ENCODE peak calls at places on chromosome 3, in six cellular contexts. One of them, this sample, is unnamed. For H3K36me3, the result is how much of the 10 kb centered on the place peaks cover.

GRCh38 chr3:4633078-4634004 is 140.2 kb downstream of the ITPR1 start:
- DNase-seq in GM23248: peak
- DNase-seq in CD4-positive, alpha-beta memory T cell: peak
- DNase-seq in GM23338: peak
- DNase-seq in uterus: no peak
- DNase-seq in fibroblast of lung: peak
- DNase-seq in this sample: peak

GRCh38 chr3:126342991-126343661 is 14.1 kb downstream of the KLF15 start:
- DNase-seq in GM23248: no peak
- DNase-seq in fibroblast of lung: no peak
- DNase-seq in uterus: peak
- DNase-seq in CD4-positive, alpha-beta memory T cell: no peak
- DNase-seq in GM23338: peak
- DNase-seq in this sample: no peak

GRCh38 chr3:125163739-125164601 is 48.6 kb downstream of the SLC12A8 start:
- DNase-seq in fibroblast of lung: peak
- DNase-seq in CD4-positive, alpha-beta memory T cell: no peak
- DNase-seq in GM23248: peak
- DNase-seq in GM23338: peak
- DNase-seq in uterus: no peak
- DNase-seq in this sample: peak

GRCh38 chr3:44886561-44886960 is 12.2 kb downstream of the TGM4 start:
- DNase-seq in GM23248: peak
- DNase-seq in fibroblast of lung: peak
- DNase-seq in GM23338: no peak
- DNase-seq in uterus: no peak
- DNase-seq in CD4-positive, alpha-beta memory T cell: no peak
- DNase-seq in this sample: no peak

GRCh38 chr3:73827658-73828313 is 203.0 kb upstream of the PDZRN3 start:
- DNase-seq in uterus: no peak
- DNase-seq in GM23338: no peak
- DNase-seq in GM23248: peak
- DNase-seq in fibroblast of lung: no peak
- DNase-seq in CD4-positive, alpha-beta memory T cell: no peak
- DNase-seq in this sample: peak

GRCh38 chr3:146504546-146505197 is 35.3 kb upstream of the PLSCR2 start:
- DNase-seq in CD4-positive, alpha-beta memory T cell: no peak
- DNase-seq in fibroblast of lung: peak
- DNase-seq in uterus: no peak
- DNase-seq in GM23248: no peak
- DNase-seq in GM23338: peak
- DNase-seq in this sample: no peak

GRCh38 chr3:126551839-126552687 is 6.7 kb downstream of the C3orf22 start:
- DNase-seq in uterus: peak
- DNase-seq in GM23338: no peak
- DNase-seq in CD4-positive, alpha-beta memory T cell: no peak
- DNase-seq in fibroblast of lung: no peak
- DNase-seq in GM23248: no peak
- DNase-seq in this sample: no peak

GRCh38 chr3:29065211-29065785 is 215.6 kb upstream of the RBMS3 start:
- DNase-seq in CD4-positive, alpha-beta memory T cell: no peak
- DNase-seq in GM23248: peak
- DNase-seq in uterus: peak
- DNase-seq in fibroblast of lung: peak
- DNase-seq in GM23338: peak
- DNase-seq in this sample: peak

DNA sequence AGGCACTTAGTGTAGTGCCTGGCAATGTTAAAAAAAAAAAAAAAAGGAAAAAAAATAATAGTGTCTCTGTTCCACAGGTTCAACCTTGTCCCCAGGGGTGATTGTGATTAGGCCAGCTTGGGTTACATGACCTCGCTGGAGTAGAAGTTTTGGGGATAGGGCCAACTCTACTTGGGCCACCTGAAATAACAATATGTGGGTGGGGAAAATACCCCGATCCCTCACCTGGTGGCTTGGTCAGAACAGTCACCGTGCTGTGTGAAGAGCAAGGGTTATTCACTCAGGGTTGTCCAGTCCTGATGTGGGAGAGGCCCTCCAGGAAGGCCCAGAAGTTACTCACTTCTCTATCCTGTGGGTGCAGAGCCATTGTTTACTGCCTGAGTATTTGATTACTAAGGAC is 19.5 kb downstream of the XYLB start:
- DNase-seq in GM23248: no peak
- DNase-seq in CD4-positive, alpha-beta memory T cell: no peak
- DNase-seq in GM23338: no peak
- DNase-seq in uterus: no peak
- DNase-seq in fibroblast of lung: no peak
- DNase-seq in this sample: no peak
- H3K36me3 ChIP-seq in GM23248: under half
- H3K36me3 ChIP-seq in CD4-positive, alpha-beta memory T cell: under half
- H3K36me3 ChIP-seq in GM23338: under half
- H3K36me3 ChIP-seq in uterus: under half
- H3K36me3 ChIP-seq in fibroblast of lung: under half
- H3K36me3 ChIP-seq in this sample: under half

GRCh38 chr3:158658889-158659288 is 13.6 kb downstream of the LXN start:
- DNase-seq in CD4-positive, alpha-beta memory T cell: no peak
- DNase-seq in GM23338: no peak
- DNase-seq in GM23248: no peak
- DNase-seq in uterus: no peak
- DNase-seq in fibroblast of lung: no peak
- DNase-seq in this sample: no peak
- H3K36me3 ChIP-seq in CD4-positive, alpha-beta memory T cell: under half
- H3K36me3 ChIP-seq in GM23338: under half
- H3K36me3 ChIP-seq in GM23248: under half
- H3K36me3 ChIP-seq in uterus: under half
- H3K36me3 ChIP-seq in fibroblast of lung: under half
- H3K36me3 ChIP-seq in this sample: under half

DNA sequence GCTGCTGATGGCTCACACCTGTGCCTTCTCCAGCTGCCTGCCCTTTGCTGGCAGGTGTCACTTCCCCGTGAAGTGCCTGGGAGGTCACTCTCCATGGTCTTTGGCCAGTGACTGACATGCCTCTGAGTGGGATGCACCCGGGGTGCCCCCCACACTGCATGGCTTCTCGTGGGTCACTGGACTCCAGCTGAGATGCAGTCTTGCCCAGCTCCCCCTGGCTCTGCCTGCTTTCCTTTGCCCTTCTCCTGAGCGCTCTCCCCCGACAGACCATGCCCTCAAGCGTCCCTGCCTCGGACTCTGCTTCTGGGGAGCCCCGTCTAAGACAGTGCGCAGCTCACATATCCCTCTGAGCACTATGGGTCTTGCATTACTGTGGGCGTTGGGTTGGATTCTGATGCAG is 14.4 kb downstream of the FBLN2 start:
- DNase-seq in GM23338: no peak
- DNase-seq in uterus: no peak
- DNase-seq in CD4-positive, alpha-beta memory T cell: no peak
- DNase-seq in fibroblast of lung: no peak
- DNase-seq in GM23248: no peak
- DNase-seq in this sample: no peak
- H3K36me3 ChIP-seq in GM23338: under half
- H3K36me3 ChIP-seq in uterus: under half
- H3K36me3 ChIP-seq in CD4-positive, alpha-beta memory T cell: under half
- H3K36me3 ChIP-seq in fibroblast of lung: under half
- H3K36me3 ChIP-seq in GM23248: under half
- H3K36me3 ChIP-seq in this sample: under half

GRCh38 chr3:50117120-50117519 is 28.4 kb downstream of the RBM5 start:
- DNase-seq in uterus: no peak
- DNase-seq in GM23338: no peak
- DNase-seq in GM23248: no peak
- DNase-seq in CD4-positive, alpha-beta memory T cell: no peak
- DNase-seq in fibroblast of lung: no peak
- DNase-seq in this sample: no peak

GRCh38 chr3:50118237-50118636 is 29.5 kb downstream of the RBM5 start:
- DNase-seq in fibroblast of lung: no peak
- DNase-seq in GM23338: no peak
- DNase-seq in uterus: no peak
- DNase-seq in CD4-positive, alpha-beta memory T cell: no peak
- DNase-seq in GM23248: no peak
- DNase-seq in this sample: no peak

GRCh38 chr3:50111757-50112156 is 23.0 kb downstream of the RBM5 start:
- DNase-seq in GM23248: no peak
- DNase-seq in GM23338: no peak
- DNase-seq in fibroblast of lung: no peak
- DNase-seq in CD4-positive, alpha-beta memory T cell: no peak
- DNase-seq in uterus: no peak
- DNase-seq in this sample: no peak

DNA sequence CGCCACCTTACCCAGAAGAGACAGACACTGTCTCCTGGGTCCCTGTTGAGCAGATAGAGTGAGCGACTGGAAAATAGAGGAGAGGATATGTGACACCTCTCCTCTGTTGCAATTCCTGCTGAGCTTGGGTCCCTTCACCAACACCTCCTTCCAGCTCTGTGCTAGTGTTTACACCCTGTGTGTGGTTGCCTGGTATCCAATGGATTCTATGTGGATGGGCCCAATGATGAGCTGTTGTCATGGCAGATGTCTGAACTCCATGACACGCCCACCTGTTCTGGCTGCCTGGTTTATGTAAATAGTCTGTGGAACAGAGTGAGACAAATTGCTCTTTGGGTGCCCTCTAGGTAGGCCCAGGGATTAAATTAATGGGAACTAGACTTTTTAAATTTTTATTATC is 23.7 kb downstream of the RBM5 start:
- DNase-seq in GM23248: peak
- DNase-seq in CD4-positive, alpha-beta memory T cell: no peak
- DNase-seq in GM23338: no peak
- DNase-seq in uterus: no peak
- DNase-seq in fibroblast of lung: no peak
- DNase-seq in this sample: no peak
- H3K36me3 ChIP-seq in GM23248: half or more
- H3K36me3 ChIP-seq in CD4-positive, alpha-beta memory T cell: half or more
- H3K36me3 ChIP-seq in GM23338: half or more
- H3K36me3 ChIP-seq in uterus: under half
- H3K36me3 ChIP-seq in fibroblast of lung: under half
- H3K36me3 ChIP-seq in this sample: under half

GRCh38 chr3:55692958-55693558 is 206.0 kb upstream of the WNT5A start:
- DNase-seq in GM23248: peak
- DNase-seq in uterus: no peak
- DNase-seq in CD4-positive, alpha-beta memory T cell: no peak
- DNase-seq in GM23338: no peak
- DNase-seq in fibroblast of lung: peak
- DNase-seq in this sample: no peak
- H3K36me3 ChIP-seq in GM23248: under half
- H3K36me3 ChIP-seq in uterus: under half
- H3K36me3 ChIP-seq in CD4-positive, alpha-beta memory T cell: under half
- H3K36me3 ChIP-seq in GM23338: under half
- H3K36me3 ChIP-seq in fibroblast of lung: under half
- H3K36me3 ChIP-seq in this sample: under half